ENCODE peak calls at places on chromosome 4, in nine cellular contexts. V, P, I, F, M, N, Y, R and Q are unnamed samples.

GRCh38 chr4:113437124-113437523 is 324.4 kb downstream of the CAMK2D start:
- DNase-seq in V (no peak), P (no peak), I (no peak), F (no peak), M (no peak), N (no peak), Y (peak; percentile 21), R (no peak), Q (no peak)

GRCh38 chr4:75658881-75659280 is 14.3 kb downstream of the G3BP2 start:
- DNase-seq in V (no peak), P (no peak), I (no peak), F (peak; percentile 34), M (no peak), N (no peak), Y (peak; percentile 58), R (no peak), Q (peak; percentile 46)

GRCh38 chr4:187268940-187269339 is 545.3 kb upstream of the FAT1 start:
- DNase-seq in V (no peak), P (no peak), I (no peak), F (no peak), M (no peak), N (no peak), Y (peak; percentile 86), R (no peak), Q (peak; percentile 8)

GRCh38 chr4:55931833-55932232 is 16.9 kb upstream of the CEP135 start:
- DNase-seq in V (no peak), P (no peak), I (no peak), F (peak; percentile 41), M (no peak), N (no peak), Y (peak; percentile 92), R (no peak), Q (peak; percentile 42)

GRCh38 chr4:116439330-116439729 is 646.0 kb downstream of the TRAM1L1 start:
- DNase-seq in V (no peak), P (no peak), I (no peak), F (no peak), M (no peak), N (no peak), Y (no peak), R (no peak), Q (no peak)

GRCh38 chr4:159451006-159451405 is 348.1 kb downstream of the RAPGEF2 start:
- DNase-seq in V (no peak), P (no peak), I (no peak), F (no peak), M (no peak), N (no peak), Y (peak; percentile 44), R (no peak), Q (no peak)

GRCh38 chr4:2943364-2944090 is 19.7 kb downstream of the NOP14 start:
- DNase-seq in V (no peak), P (no peak), I (peak; percentile 76), F (no peak), M (no peak), N (no peak), Y (no peak), R (peak; percentile 83), Q (no peak)

GRCh38 chr4:39616651-39617050 is 22.0 kb downstream of the SMIM14 start:
- DNase-seq in V (no peak), P (no peak), I (no peak), F (peak; percentile 70), M (no peak), N (no peak), Y (peak; percentile 29), R (no peak), Q (peak; percentile 50)

GRCh38 chr4:35516102-35516501 is 728.2 kb downstream of the ARAP2 start:
- DNase-seq in V (no peak), P (no peak), I (no peak), F (no peak), M (no peak), N (no peak), Y (no peak), R (no peak), Q (no peak)

GRCh38 chr4:6529021-6529420 is 46.0 kb upstream of the MAN2B2 start:
- DNase-seq in V (no peak), P (no peak), I (peak; percentile 76), F (no peak), M (no peak), N (no peak), Y (no peak), R (no peak), Q (no peak)

GRCh38 chr4:17323619-17324400 is 188.1 kb downstream of the QDPR start:
- DNase-seq in V (no peak), P (no peak), I (no peak), F (peak; percentile 59), M (peak; percentile 6), N (no peak), Y (no peak), R (no peak), Q (no peak)

GRCh38 chr4:77052352-77052751 is 23.4 kb downstream of the CCNI start:
- DNase-seq in V (peak; percentile 57), P (peak; percentile 6), I (no peak), F (peak; percentile 52), M (peak; percentile 49), N (no peak), Y (peak; percentile 42), R (no peak), Q (peak; percentile 50)

GRCh38 chr4:16969696-16970135 is 71.3 kb upstream of the LDB2 start:
- DNase-seq in V (peak; percentile 47), P (no peak), I (no peak), F (peak; percentile 78), M (no peak), N (no peak), Y (peak; percentile 38), R (no peak), Q (peak; percentile 83)

GRCh38 chr4:170227928-170228327 is 138.2 kb upstream of the AADAT start:
- DNase-seq in V (no peak), P (no peak), I (no peak), F (no peak), M (no peak), N (no peak), Y (no peak), R (no peak), Q (no peak)

GRCh38 chr4:7461171-7461570 is 26.4 kb upstream of the PSAPL1 start:
- DNase-seq in V (no peak), P (no peak), I (no peak), F (no peak), M (peak; percentile 59), N (no peak), Y (no peak), R (no peak), Q (no peak)

GRCh38 chr4:5365071-5366008 is 314.1 kb downstream of the STK32B start:
- DNase-seq in V (no peak), P (no peak), I (no peak), F (peak; percentile 36), M (no peak), N (no peak), Y (peak; percentile 3), R (peak; percentile 87), Q (peak; percentile 59)

GRCh38 chr4:104906274-104906673 is 240.4 kb upstream of the TET2 start:
- DNase-seq in V (no peak), P (no peak), I (no peak), F (peak; percentile 4), M (no peak), N (no peak), Y (no peak), R (no peak), Q (no peak)

GRCh38 chr4:152079543-152080293 is 318.9 kb upstream of the GATB start:
- DNase-seq in V (no peak), P (no peak), I (no peak), F (no peak), M (no peak), N (no peak), Y (no peak), R (no peak), Q (no peak)

GRCh38 chr4:121950680-121951569 is 935 bp downstream of the TRPC3 start:
- DNase-seq in V (peak; percentile 45), P (no peak), I (peak; percentile 82), F (no peak), M (peak; percentile 41), N (no peak), Y (peak; percentile 16), R (peak; percentile 84), Q (no peak)

GRCh38 chr4:25815586-25815985 is 47.2 kb downstream of the SEL1L3 start:
- DNase-seq in V (no peak), P (no peak), I (no peak), F (peak; percentile 58), M (no peak), N (no peak), Y (no peak), R (peak; percentile 29), Q (peak; percentile 49)

GRCh38 chr4:59091376-59092142 is 1981.4 kb upstream of the IGFBP7 start:
- DNase-seq in V (no peak), P (no peak), I (no peak), F (no peak), M (no peak), N (no peak), Y (no peak), R (no peak), Q (no peak)

GRCh38 chr4:17912011-17912410 is 101.2 kb downstream of the NCAPG start:
- DNase-seq in V (no peak), P (no peak), I (no peak), F (no peak), M (no peak), N (no peak), Y (no peak), R (no peak), Q (no peak)

GRCh38 chr4:4670869-4671268 is 129.0 kb upstream of the STX18 start:
- DNase-seq in V (no peak), P (no peak), I (no peak), F (no peak), M (no peak), N (no peak), Y (no peak), R (no peak), Q (no peak)

GRCh38 chr4:110196206-110196870 is 2.1 kb downstream of the ELOVL6 start:
- DNase-seq in V (peak; percentile 56), P (peak; percentile 21), I (peak; percentile 87), F (peak; percentile 28), M (peak; percentile 67), N (peak; percentile 15), Y (no peak), R (peak; percentile 89), Q (no peak)

GRCh38 chr4:74104145-74104544 is 5.2 kb upstream of the CXCL2 start:
- DNase-seq in V (no peak), P (no peak), I (no peak), F (peak; percentile 82), M (no peak), N (no peak), Y (peak; percentile 71), R (no peak), Q (peak; percentile 83)

GRCh38 chr4:87949961-87950360 is 25.6 kb upstream of the SPP1 start:
- DNase-seq in V (no peak), P (no peak), I (no peak), F (peak; percentile 31), M (peak; percentile 19), N (no peak), Y (peak; percentile 79), R (no peak), Q (peak; percentile 34)

GRCh38 chr4:26594778-26595177 is 10.9 kb downstream of the TBC1D19 start:
- DNase-seq in V (no peak), P (no peak), I (no peak), F (no peak), M (no peak), N (no peak), Y (peak; percentile 15), R (no peak), Q (no peak)

GRCh38 chr4:45147866-45148265 is 421.5 kb upstream of the GNPDA2 start:
- DNase-seq in V (no peak), P (no peak), I (no peak), F (no peak), M (no peak), N (no peak), Y (peak; percentile 5), R (no peak), Q (peak; percentile 55)

GRCh38 chr4:94523033-94523590 is 71.4 kb downstream of the PDLIM5 start:
- DNase-seq in V (no peak), P (no peak), I (no peak), F (peak; percentile 61), M (no peak), N (no peak), Y (peak; percentile 39), R (no peak), Q (peak; percentile 47)

GRCh38 chr4:17587094-17587822 is 10.3 kb downstream of the LAP3 start:
- DNase-seq in V (no peak), P (no peak), I (no peak), F (no peak), M (no peak), N (no peak), Y (no peak), R (no peak), Q (no peak)

GRCh38 chr4:25308761-25309160 is 3.8 kb upstream of the ZCCHC4 start:
- DNase-seq in V (no peak), P (no peak), I (peak; percentile 49), F (no peak), M (no peak), N (no peak), Y (peak; percentile 60), R (no peak), Q (no peak)